ENCODE peak calls at places on chromosomes 12 and 14, in seven cellular contexts. One of them, this sample, is unnamed. For H3K27me3, the result is how much of the 10 kb centered on the place peaks cover.

GRCh38 chr12:89494411-89495231 is 30.0 kb downstream of the GALNT4 start:
- DNase-seq in PC-3: no peak
- DNase-seq in HepG2: no peak
- DNase-seq in GM12878: no peak
- DNase-seq in CD8-positive, alpha-beta T cell: no peak
- DNase-seq in hepatocyte: no peak
- DNase-seq in tibial artery: no peak
- DNase-seq in this sample: no peak

GRCh38 chr14:75286313-75286712 is 7.7 kb downstream of the FOS start:
- DNase-seq in PC-3: no peak
- DNase-seq in HepG2: no peak
- DNase-seq in GM12878: no peak
- DNase-seq in CD8-positive, alpha-beta T cell: no peak
- DNase-seq in hepatocyte: peak
- DNase-seq in tibial artery: peak
- DNase-seq in this sample: no peak

GRCh38 chr12:120290541-120291312 is 976 bp downstream of the RNU4-2 start:
- DNase-seq in PC-3: no peak
- DNase-seq in HepG2: peak
- DNase-seq in GM12878: no peak
- DNase-seq in CD8-positive, alpha-beta T cell: peak
- DNase-seq in hepatocyte: peak
- DNase-seq in tibial artery: peak
- DNase-seq in this sample: peak

GRCh38 chr14:75989134-75989533 is 3.6 kb downstream of the IFT43 start:
- DNase-seq in PC-3: peak
- DNase-seq in HepG2: peak
- DNase-seq in GM12878: no peak
- DNase-seq in CD8-positive, alpha-beta T cell: no peak
- DNase-seq in hepatocyte: peak
- DNase-seq in tibial artery: peak
- DNase-seq in this sample: no peak

GRCh38 chr12:109345428-109345827 is 2.3 kb upstream of the MYO1H start:
- DNase-seq in PC-3: no peak
- DNase-seq in HepG2: no peak
- DNase-seq in GM12878: no peak
- DNase-seq in CD8-positive, alpha-beta T cell: no peak
- DNase-seq in hepatocyte: no peak
- DNase-seq in tibial artery: no peak
- DNase-seq in this sample: no peak

GRCh38 chr14:32255855-32256254 is 52.8 kb upstream of the RNU6-8 start:
- DNase-seq in PC-3: no peak
- DNase-seq in HepG2: no peak
- DNase-seq in GM12878: no peak
- DNase-seq in CD8-positive, alpha-beta T cell: no peak
- DNase-seq in hepatocyte: no peak
- DNase-seq in tibial artery: no peak
- DNase-seq in this sample: no peak

GRCh38 chr12:131345521-131346436 is 365.1 kb upstream of the SFSWAP start:
- DNase-seq in PC-3: no peak
- DNase-seq in HepG2: no peak
- DNase-seq in GM12878: no peak
- DNase-seq in CD8-positive, alpha-beta T cell: peak
- DNase-seq in hepatocyte: no peak
- DNase-seq in tibial artery: no peak
- DNase-seq in this sample: no peak

GRCh38 chr12:54229624-54230212 is 40.9 kb upstream of the SMUG1 start:
- DNase-seq in PC-3: peak
- DNase-seq in HepG2: no peak
- DNase-seq in GM12878: no peak
- DNase-seq in CD8-positive, alpha-beta T cell: no peak
- DNase-seq in hepatocyte: peak
- DNase-seq in tibial artery: no peak
- DNase-seq in this sample: no peak

GRCh38 chr14:34172477-34173368 is 221.8 kb upstream of the EGLN3 start:
- DNase-seq in PC-3: no peak
- DNase-seq in HepG2: no peak
- DNase-seq in GM12878: no peak
- DNase-seq in CD8-positive, alpha-beta T cell: no peak
- DNase-seq in hepatocyte: no peak
- DNase-seq in tibial artery: no peak
- DNase-seq in this sample: no peak

GRCh38 chr12:8987163-8987562 is 2.2 kb upstream of the KLRG1 start:
- DNase-seq in PC-3: no peak
- DNase-seq in HepG2: no peak
- DNase-seq in GM12878: no peak
- DNase-seq in CD8-positive, alpha-beta T cell: no peak
- DNase-seq in hepatocyte: no peak
- DNase-seq in tibial artery: no peak
- DNase-seq in this sample: no peak

GRCh38 chr12:120132863-120133385 is 16.4 kb upstream of the RAB35 start:
- DNase-seq in PC-3: no peak
- DNase-seq in HepG2: no peak
- DNase-seq in GM12878: peak
- DNase-seq in CD8-positive, alpha-beta T cell: no peak
- DNase-seq in hepatocyte: no peak
- DNase-seq in tibial artery: no peak
- DNase-seq in this sample: no peak

DNA sequence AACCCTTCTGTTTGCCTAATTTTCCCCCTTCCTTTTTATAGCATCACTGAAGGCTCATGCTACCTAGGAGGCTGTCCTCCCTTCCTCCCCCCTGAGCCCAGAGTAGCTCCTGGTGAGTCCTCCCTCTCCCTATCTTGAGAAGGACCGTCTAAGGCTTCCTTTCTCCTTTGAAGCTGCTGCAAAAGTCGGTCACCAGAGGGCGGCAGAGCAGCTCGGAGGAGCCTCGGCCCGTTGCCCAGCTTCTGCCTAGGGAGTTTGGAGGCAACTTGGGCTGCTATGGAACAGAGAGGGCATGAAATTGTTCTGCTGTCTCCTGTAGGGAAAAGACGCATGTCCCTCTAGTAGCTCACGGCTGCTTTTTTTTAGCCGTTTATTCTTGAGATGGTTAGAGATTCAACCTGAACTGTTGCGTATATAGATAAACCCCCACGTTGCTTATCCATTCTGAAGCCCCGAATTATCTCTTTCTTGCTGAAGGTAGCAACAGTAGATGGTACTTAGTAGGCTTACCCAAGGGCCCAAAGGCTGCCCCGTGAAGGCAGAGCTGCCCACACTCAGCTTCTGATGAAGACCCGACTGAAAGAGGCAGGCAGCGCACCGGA is 5.7 kb downstream of the WNT5B start:
- DNase-seq in PC-3: peak
- DNase-seq in HepG2: peak
- DNase-seq in GM12878: no peak
- DNase-seq in CD8-positive, alpha-beta T cell: peak
- DNase-seq in hepatocyte: peak
- DNase-seq in tibial artery: peak
- DNase-seq in this sample: peak
- H3K27me3 ChIP-seq in PC-3: under half
- H3K27me3 ChIP-seq in HepG2: half or more
- H3K27me3 ChIP-seq in GM12878: under half
- H3K27me3 ChIP-seq in CD8-positive, alpha-beta T cell: under half
- H3K27me3 ChIP-seq in hepatocyte: under half
- H3K27me3 ChIP-seq in tibial artery: under half
- H3K27me3 ChIP-seq in this sample: under half

DNA sequence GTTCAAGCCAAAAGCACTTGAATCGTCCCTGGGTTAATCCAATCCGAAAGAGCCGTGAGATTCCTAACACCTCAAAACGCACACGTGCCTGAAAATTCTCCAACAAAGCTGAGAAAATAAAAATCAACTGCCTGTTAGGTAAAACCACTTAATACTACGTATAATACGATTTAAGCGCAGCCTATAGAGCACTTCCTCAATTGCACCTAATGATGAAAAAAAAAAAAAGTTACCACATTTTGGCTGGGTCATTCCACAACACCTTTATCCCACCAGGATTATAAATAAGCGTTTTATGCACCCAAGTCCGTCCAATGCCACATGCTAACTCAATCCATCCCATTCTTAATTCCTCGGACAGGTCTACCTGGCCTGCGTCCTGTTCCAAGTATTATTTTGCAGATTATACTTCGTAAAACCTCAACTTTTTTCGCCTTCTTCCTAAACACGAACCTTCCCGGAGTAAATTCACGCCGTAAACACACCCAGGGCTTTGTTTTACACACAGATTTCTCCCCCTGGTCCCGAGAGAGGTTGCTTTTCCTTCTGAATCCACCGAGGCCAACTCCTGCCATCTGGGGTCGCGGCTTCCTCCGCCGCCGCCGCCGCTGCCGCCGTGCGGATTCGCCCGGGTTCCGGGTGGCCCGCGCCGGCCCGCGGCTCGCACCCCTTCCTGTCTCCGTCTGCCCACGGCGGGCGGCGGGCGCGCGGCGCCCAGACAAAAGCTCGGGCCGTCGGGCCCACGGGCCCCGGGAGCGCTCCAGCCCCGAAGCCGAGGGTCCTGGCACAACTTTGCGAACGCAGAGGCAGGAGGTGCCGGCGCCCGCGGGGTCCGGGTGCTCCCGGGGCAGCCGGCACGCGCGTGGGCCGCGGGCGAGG is 66.2 kb downstream of the RNF34 start:
- DNase-seq in PC-3: peak
- DNase-seq in HepG2: no peak
- DNase-seq in GM12878: no peak
- DNase-seq in CD8-positive, alpha-beta T cell: peak
- DNase-seq in hepatocyte: peak
- DNase-seq in tibial artery: no peak
- DNase-seq in this sample: no peak
- TF ChIP-seq CTCF in PC-3: no peak
- TF ChIP-seq CTCF in HepG2: no peak
- TF ChIP-seq CTCF in GM12878: no peak
- TF ChIP-seq CTCF in CD8-positive, alpha-beta T cell: no peak
- TF ChIP-seq CTCF in hepatocyte: no peak
- TF ChIP-seq CTCF in tibial artery: no peak
- TF ChIP-seq CTCF in this sample: no peak

GRCh38 chr12:91817512-91817911 is 328.1 kb downstream of the BTG1 start:
- DNase-seq in PC-3: peak
- DNase-seq in HepG2: no peak
- DNase-seq in GM12878: no peak
- DNase-seq in CD8-positive, alpha-beta T cell: no peak
- DNase-seq in hepatocyte: no peak
- DNase-seq in tibial artery: no peak
- DNase-seq in this sample: no peak

GRCh38 chr12:91811481-91812287 is 334.0 kb downstream of the BTG1 start:
- DNase-seq in PC-3: peak
- DNase-seq in HepG2: peak
- DNase-seq in GM12878: peak
- DNase-seq in CD8-positive, alpha-beta T cell: peak
- DNase-seq in hepatocyte: peak
- DNase-seq in tibial artery: peak
- DNase-seq in this sample: peak

GRCh38 chr12:91810531-91810930 is 335.1 kb downstream of the BTG1 start:
- DNase-seq in PC-3: no peak
- DNase-seq in HepG2: no peak
- DNase-seq in GM12878: no peak
- DNase-seq in CD8-positive, alpha-beta T cell: no peak
- DNase-seq in hepatocyte: no peak
- DNase-seq in tibial artery: no peak
- DNase-seq in this sample: no peak

GRCh38 chr12:91810077-91810476 is 335.6 kb downstream of the BTG1 start:
- DNase-seq in PC-3: no peak
- DNase-seq in HepG2: no peak
- DNase-seq in GM12878: no peak
- DNase-seq in CD8-positive, alpha-beta T cell: no peak
- DNase-seq in hepatocyte: no peak
- DNase-seq in tibial artery: no peak
- DNase-seq in this sample: no peak

GRCh38 chr12:91813701-91814100 is 331.9 kb downstream of the BTG1 start:
- DNase-seq in PC-3: peak
- DNase-seq in HepG2: no peak
- DNase-seq in GM12878: no peak
- DNase-seq in CD8-positive, alpha-beta T cell: no peak
- DNase-seq in hepatocyte: no peak
- DNase-seq in tibial artery: no peak
- DNase-seq in this sample: no peak
- H3K27me3 ChIP-seq in PC-3: under half
- H3K27me3 ChIP-seq in HepG2: under half
- H3K27me3 ChIP-seq in GM12878: under half
- H3K27me3 ChIP-seq in CD8-positive, alpha-beta T cell: under half
- H3K27me3 ChIP-seq in hepatocyte: under half
- H3K27me3 ChIP-seq in tibial artery: under half
- H3K27me3 ChIP-seq in this sample: under half

DNA sequence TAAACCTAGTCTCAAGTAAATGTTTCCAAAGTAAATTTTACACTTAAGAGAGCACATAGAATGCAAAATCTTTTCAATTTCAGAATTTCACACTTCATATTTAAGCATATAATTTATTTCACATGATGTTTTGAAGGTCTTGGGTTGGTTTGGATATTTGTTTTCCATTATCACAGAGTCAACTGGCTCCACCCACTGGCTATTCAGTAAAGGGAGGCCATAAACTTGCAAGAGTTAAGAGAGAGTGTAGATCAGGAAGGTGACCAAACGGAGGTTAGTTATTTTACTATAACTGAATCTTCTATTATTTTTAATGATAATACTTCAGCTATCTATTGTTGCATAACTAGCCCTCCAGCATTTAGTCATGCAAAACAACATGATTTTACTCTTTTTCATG is 6.2 kb upstream of the CPNE8 start:
- DNase-seq in PC-3: peak
- DNase-seq in HepG2: no peak
- DNase-seq in GM12878: no peak
- DNase-seq in CD8-positive, alpha-beta T cell: no peak
- DNase-seq in hepatocyte: peak
- DNase-seq in tibial artery: no peak
- DNase-seq in this sample: no peak
- TF ChIP-seq CTCF in PC-3: peak
- TF ChIP-seq CTCF in HepG2: peak
- TF ChIP-seq CTCF in GM12878: no peak
- TF ChIP-seq CTCF in CD8-positive, alpha-beta T cell: no peak
- TF ChIP-seq CTCF in hepatocyte: peak
- TF ChIP-seq CTCF in tibial artery: no peak
- TF ChIP-seq CTCF in this sample: no peak

DNA sequence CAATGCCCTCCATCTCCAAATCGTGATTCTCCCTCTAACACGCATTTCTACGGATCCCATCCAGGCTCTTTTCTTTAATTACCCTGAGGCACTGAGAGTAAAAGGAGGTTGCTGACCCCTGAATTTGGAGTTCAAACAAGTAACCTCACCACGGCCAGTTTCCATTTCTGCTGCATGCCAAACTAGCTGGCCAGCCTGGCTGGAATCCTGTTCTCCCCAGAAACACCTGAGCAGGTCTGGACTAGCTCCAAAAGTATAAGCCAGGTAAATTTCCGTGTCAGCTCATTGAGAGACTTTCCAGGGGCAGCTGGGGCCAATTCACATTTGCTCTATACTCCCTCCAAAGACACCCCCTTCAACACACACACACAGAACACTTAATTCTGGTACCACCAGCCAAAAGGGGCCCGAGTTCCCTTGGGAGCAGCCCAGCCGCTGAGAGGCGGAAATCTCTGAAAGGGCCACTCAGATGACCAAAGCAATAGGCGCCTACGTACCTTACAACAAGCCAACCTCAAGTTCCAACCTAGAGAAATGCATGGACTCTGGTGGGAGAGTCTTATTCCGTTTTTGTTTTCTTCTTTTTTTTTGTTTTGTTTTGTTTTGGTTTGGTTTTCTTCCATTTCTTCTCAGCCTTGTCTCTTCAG is 131.4 kb downstream of the NDUFA12 start:
- DNase-seq in PC-3: no peak
- DNase-seq in HepG2: no peak
- DNase-seq in GM12878: no peak
- DNase-seq in CD8-positive, alpha-beta T cell: no peak
- DNase-seq in hepatocyte: no peak
- DNase-seq in tibial artery: no peak
- DNase-seq in this sample: no peak
- H3K27me3 ChIP-seq in PC-3: half or more
- H3K27me3 ChIP-seq in HepG2: under half
- H3K27me3 ChIP-seq in GM12878: under half
- H3K27me3 ChIP-seq in CD8-positive, alpha-beta T cell: under half
- H3K27me3 ChIP-seq in hepatocyte: half or more
- H3K27me3 ChIP-seq in tibial artery: under half
- H3K27me3 ChIP-seq in this sample: under half